ENCODE peak calls at places on chromosomes 12 and 14, in six cellular contexts. K is A549, C is fibroblast of lung, L is heart right ventricle, F is GM06990, O is IMR-90. S is an unnamed sample.

GRCh38 chr12:6180300-6181051 is 19.7 kb upstream of the CD9 start:
- DNase-seq in K (no peak), C (peak), L (peak), O (peak), F (no peak), S (no peak)

GRCh38 chr14:96119947-96120346 is 80.8 kb downstream of the C14orf132 start:
- DNase-seq in F (no peak), O (peak), K (no peak), C (no peak), L (no peak), S (peak)

GRCh38 chr14:55348766-55349453 is 62.7 kb downstream of the ATG14 start:
- DNase-seq in K (no peak), C (no peak), F (no peak), O (no peak), L (no peak), S (peak)

GRCh38 chr12:113221997-113222729 is 899 bp downstream of the TPCN1 start:
- DNase-seq in L (no peak), C (no peak), O (no peak), K (peak), F (no peak), S (peak)

GRCh38 chr14:31921741-31922140 is 155.4 kb upstream of the ARHGAP5 start:
- DNase-seq in C (no peak), F (no peak), L (no peak), K (no peak), O (no peak), S (no peak)

GRCh38 chr12:122982963-122983788 is 2.7 kb downstream of the ARL6IP4 start:
- DNase-seq in C (no peak), O (no peak), K (no peak), F (no peak), L (no peak), S (no peak)

GRCh38 chr14:91202234-91202974 is 42.1 kb downstream of the GPR68 start:
- DNase-seq in C (peak), O (no peak), L (peak), F (no peak), K (no peak), S (no peak)

GRCh38 chr14:31357279-31357678 is 63.1 kb downstream of the HEATR5A start:
- DNase-seq in O (peak), F (no peak), C (no peak), L (no peak), K (no peak), S (no peak)

GRCh38 chr12:93967454-93967853 is 180.9 kb upstream of the PLXNC1 start:
- DNase-seq in K (no peak), L (no peak), F (no peak), C (no peak), O (no peak), S (no peak)

GRCh38 chr14:100170880-100171279 is 11.4 kb upstream of the DEGS2 start:
- DNase-seq in K (no peak), F (no peak), O (no peak), L (no peak), C (no peak), S (no peak)

GRCh38 chr12:26011099-26011498 is 52.6 kb downstream of the RASSF8 start:
- DNase-seq in C (peak), L (no peak), K (no peak), O (peak), F (no peak), S (no peak)

GRCh38 chr14:72559227-72559626 is 334.7 kb downstream of the DPF3 start:
- DNase-seq in O (no peak), L (no peak), C (peak), K (no peak), F (no peak), S (no peak)

GRCh38 chr14:23071244-23071974 is 14.1 kb upstream of the CDH24 start:
- DNase-seq in C (peak), F (peak), K (peak), L (peak), O (peak), S (peak)

GRCh38 chr12:90958995-90959394 is 4.0 kb upstream of the CCER1 start:
- DNase-seq in C (no peak), K (no peak), L (no peak), F (no peak), O (peak), S (no peak)

GRCh38 chr14:73472182-73473114 is 14.1 kb upstream of the NUMB start:
- DNase-seq in F (peak), C (peak), K (peak), O (peak), L (no peak), S (peak)

GRCh38 chr12:56333197-56333678 is 562 bp downstream of the PAN2 start:
- DNase-seq in O (no peak), F (no peak), C (peak), L (no peak), K (peak), S (no peak)

GRCh38 chr12:83017001-83017400 is 330.3 kb downstream of the TMTC2 start:
- DNase-seq in O (no peak), F (no peak), L (no peak), C (peak), K (no peak), S (no peak)

GRCh38 chr12:107487011-107487680 is 198.5 kb upstream of the PWP1 start:
- DNase-seq in K (no peak), L (no peak), O (no peak), C (no peak), F (no peak), S (no peak)

GRCh38 chr12:57193706-57194245 is 22.8 kb upstream of the NXPH4 start:
- DNase-seq in L (no peak), F (no peak), K (no peak), O (no peak), C (no peak), S (no peak)

GRCh38 chr12:40971911-40972310 is 216.2 kb upstream of the PDZRN4 start:
- DNase-seq in F (no peak), O (peak), C (peak), K (no peak), L (no peak), S (no peak)

DNA sequence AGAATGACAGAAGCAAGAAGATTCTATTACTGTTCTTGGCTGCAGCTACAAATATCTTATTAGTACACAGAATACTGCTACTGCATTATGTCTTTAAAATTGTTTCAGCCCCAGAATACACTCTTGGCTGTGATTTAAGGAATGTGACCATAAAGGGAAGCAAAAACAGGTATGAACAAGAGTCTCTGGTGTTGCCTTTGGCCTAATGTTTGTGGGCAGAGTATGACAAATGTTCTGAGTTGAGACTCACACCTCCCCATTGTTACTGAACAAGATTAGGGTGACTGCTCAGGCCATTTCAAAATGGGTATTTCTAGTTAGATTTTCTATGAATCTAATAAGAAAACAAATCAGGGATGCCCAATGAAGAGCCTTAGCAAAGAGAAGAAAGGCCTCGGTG is 28.5 kb downstream of the TTC6 start:
- DNase-seq in C (peak), L (no peak), O (no peak), F (no peak), K (no peak), S (no peak)
- H3K4me3 ChIP-seq in C (no peak), L (no peak), O (no peak), F (no peak), K (no peak), S (no peak)

DNA sequence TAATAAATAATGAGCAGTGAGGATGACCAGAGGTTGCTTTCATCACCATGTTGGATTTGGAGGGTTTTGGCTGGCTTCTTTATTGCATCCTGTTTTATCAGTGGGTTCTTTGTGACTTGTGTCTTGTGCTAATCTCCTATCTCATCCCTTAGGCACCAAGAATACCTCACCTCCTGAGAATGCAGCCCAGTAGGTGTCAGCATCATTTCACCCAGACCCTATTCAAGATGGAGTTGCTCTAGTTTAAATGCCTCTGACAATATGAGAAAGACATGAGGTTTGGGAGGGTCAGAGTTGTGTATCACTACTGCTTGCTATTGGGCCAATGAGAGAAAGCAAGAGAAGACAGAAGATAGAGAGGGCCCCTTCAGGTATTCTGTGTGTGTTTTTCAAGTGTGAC is 592.2 kb downstream of the ETNK1 start:
- DNase-seq in C (no peak), F (no peak), L (no peak), O (no peak), K (no peak), S (no peak)
- TF ChIP-seq CTCF in C (no peak), F (no peak), L (no peak), O (no peak), K (no peak), S (no peak)

GRCh38 chr12:29103539-29103974 is 45.5 kb upstream of the FAR2 start:
- DNase-seq in F (peak), C (no peak), K (no peak), O (no peak), L (no peak), S (peak)
- H3K4me3 ChIP-seq in F (no peak), C (no peak), K (no peak), O (no peak), L (no peak), S (no peak)

GRCh38 chr14:92491782-92492181 is 21.8 kb upstream of the RIN3 start:
- DNase-seq in L (no peak), F (no peak), C (no peak), K (no peak), O (no peak), S (no peak)

GRCh38 chr14:92493492-92493891 is 20.1 kb upstream of the RIN3 start:
- DNase-seq in C (no peak), K (no peak), L (no peak), F (no peak), O (no peak), S (no peak)

GRCh38 chr14:92490239-92490959 is 23.2 kb upstream of the RIN3 start:
- DNase-seq in F (no peak), K (no peak), O (peak), C (no peak), L (no peak), S (no peak)

GRCh38 chr14:92493024-92493423 is 20.6 kb upstream of the RIN3 start:
- DNase-seq in K (no peak), C (no peak), F (no peak), O (no peak), L (no peak), S (no peak)

GRCh38 chr14:92492261-92492660 is 21.3 kb upstream of the RIN3 start:
- DNase-seq in F (no peak), O (no peak), K (no peak), L (no peak), C (no peak), S (no peak)
- TF ChIP-seq CTCF in F (no peak), O (no peak), K (no peak), L (no peak), C (no peak), S (no peak)

DNA sequence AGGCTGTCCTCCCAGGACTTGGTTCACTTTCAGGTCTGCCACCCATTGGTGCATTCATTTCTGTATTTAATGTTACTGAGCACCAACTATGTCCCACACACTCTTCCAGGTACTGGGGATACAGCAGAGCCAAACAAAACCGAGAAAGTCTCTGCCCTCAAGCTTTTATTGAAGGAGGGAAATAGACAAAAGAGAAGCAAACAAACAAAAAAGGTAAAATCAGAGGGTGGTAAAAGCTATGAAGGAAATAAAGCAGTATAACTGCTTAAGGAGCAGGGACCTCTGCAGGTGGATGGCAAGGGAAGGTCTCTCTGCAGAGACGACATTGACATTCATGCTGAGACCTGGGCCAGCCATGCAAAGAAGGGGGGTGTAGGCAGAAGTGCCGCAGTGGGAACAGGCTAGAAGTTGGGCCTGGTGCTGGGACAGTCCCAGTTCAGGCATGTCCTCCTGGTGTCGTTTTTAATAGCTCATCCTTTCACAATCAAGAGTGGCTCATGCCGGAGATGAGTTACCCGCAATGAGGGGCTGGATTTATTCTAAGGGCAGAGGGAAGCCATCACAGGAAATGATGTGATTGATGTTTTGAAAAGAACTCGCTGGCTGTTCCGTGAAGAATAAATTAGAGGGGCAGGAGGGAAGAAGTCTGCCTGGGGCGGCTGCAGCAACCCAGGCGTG is 72.8 kb downstream of the IRF2BPL start:
- DNase-seq in K (no peak), C (peak), F (no peak), O (peak), L (no peak), S (peak)
- H3K4me3 ChIP-seq in K (peak), C (no peak), F (peak), O (no peak), L (peak), S (peak)

DNA sequence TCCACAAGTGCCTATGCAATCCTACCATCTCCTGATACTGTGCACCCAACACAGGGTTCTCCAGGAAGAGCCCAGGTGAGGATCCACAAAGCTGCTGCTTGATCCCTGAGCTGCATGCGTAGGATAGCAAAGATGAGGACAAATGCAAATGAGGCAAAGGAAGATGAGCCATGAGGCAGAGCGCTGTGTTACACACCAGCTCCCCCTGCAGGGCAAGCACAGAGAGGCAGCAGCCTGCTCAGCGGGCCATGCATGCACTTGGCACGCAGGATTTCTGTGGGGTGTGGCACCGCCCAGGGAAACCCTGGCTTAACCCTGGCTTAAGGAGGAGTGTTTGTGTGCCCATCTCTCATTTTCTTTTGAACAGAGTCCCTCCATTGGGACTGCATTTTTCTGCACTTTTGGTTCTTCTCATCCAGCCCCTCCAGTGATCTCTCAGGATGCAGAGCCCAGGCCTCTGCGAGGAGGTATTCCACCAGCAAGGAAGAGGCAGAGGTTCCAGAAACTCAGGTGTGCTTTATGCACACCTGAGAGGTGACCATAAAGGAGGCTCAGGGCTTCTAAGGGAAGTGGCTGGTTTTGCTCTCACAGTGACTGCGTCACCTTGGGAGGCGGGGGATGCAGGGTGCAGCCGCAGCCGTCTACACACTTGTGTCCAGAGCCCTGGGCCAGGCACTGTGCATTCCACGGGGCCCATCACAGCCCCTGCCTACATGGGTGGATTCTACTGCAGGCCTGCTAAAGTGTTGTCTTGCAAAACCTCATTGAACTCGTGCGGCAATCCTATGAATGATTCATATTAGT is 973.3 kb upstream of the TMEM132C start:
- DNase-seq in K (peak), L (peak), O (peak), C (peak), F (no peak), S (peak)
- TF ChIP-seq CTCF in K (peak), L (peak), O (peak), C (peak), F (peak), S (peak)

GRCh38 chr12:52041032-52041431 is 10.2 kb upstream of the NR4A1 start:
- DNase-seq in K (no peak), C (no peak), L (no peak), O (no peak), F (no peak), S (no peak)
- H3K4me3 ChIP-seq in K (no peak), C (no peak), L (no peak), O (no peak), F (no peak), S (no peak)

GRCh38 chr12:105920161-105920684 is 218.5 kb downstream of the NUAK1 start:
- DNase-seq in C (peak), L (peak), O (no peak), F (no peak), K (no peak), S (no peak)

GRCh38 chr12:105916698-105917059 is 222.1 kb downstream of the NUAK1 start:
- DNase-seq in C (peak), F (no peak), L (no peak), O (peak), K (no peak), S (no peak)

GRCh38 chr12:105912911-105913514 is 225.7 kb downstream of the NUAK1 start:
- DNase-seq in K (no peak), F (no peak), C (peak), O (peak), L (no peak), S (no peak)

GRCh38 chr12:105911966-105912365 is 226.8 kb downstream of the NUAK1 start:
- DNase-seq in K (no peak), F (no peak), L (no peak), O (no peak), C (no peak), S (no peak)

DNA sequence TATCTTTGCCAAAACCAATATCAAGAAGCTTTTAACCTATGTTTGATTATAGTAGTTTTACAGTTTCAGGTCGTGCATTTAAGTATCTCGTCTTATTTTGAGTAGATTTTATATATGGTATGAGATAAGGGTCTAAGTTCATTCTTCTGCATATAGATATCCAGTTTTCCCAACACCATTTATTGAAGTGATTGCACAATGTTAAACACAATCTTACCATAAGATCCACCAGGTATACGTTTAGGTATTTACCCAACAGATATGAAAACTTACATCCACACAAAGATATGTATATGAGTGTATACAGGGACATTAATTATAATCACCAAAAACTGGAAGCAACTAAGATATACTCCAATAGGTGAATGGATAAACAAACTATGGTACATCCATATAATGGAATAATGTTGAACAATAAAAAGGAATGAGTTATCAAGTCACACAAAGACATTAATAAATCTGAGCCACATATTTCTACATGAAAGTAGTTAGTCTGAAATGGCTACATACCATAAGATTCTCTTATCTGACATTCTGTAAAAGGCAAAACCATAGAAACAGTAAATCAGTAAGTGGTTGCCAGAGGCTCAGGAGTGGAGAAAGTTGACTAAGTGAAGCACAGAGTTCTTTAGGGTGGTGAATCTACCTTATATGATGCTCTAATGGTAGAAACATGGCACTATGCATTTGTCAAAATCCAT is 222.6 kb downstream of the NUAK1 start:
- DNase-seq in K (no peak), O (peak), C (peak), F (no peak), L (no peak), S (no peak)
- TF ChIP-seq CTCF in K (no peak), O (no peak), C (no peak), F (no peak), L (no peak), S (no peak)

GRCh38 chr12:50057000-50057841 is at the start of gene ASIC1:
- DNase-seq in L (peak), F (peak), C (peak), K (peak), O (peak), S (peak)
- H3K4me3 ChIP-seq in L (peak), F (peak), C (peak), K (peak), O (peak), S (peak)

DNA sequence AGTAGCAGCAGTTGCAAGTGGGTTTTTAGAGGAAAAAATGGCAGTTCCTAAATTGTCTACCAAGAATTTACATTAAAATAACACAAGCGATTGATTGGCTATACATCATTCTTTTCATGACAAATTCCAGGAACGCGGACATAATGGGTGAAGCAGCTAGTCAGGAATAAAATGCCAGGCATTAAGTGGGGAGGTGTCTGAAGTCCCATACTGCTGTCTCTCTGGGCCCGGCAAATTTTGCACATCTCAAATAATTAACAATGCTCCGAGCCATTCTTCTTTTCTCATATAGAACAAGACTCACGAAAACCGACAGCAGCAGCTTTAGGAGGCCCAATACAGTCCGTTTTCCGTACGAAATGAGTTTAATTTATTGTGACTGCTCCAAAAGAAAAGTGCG is 696 bp downstream of the RPL36AL start:
- DNase-seq in C (no peak), F (no peak), K (no peak), L (no peak), O (no peak), S (no peak)
- TF ChIP-seq CTCF in C (no peak), F (no peak), K (no peak), L (no peak), O (no peak), S (no peak)

S was measured in GM12865.